ENCODE peak calls at places on chromosomes 16 and 17, in four cellular contexts. E, I, B and V are unnamed samples.

GRCh38 chr16:30747331-30747730 is 894 bp upstream of the PHKG2 start:
- DNase-seq in B (peak), I (peak), E (no peak), V (no peak)

GRCh38 chr17:51869387-51869786 is 289.1 kb downstream of the CA10 start:
- DNase-seq in E (no peak), B (peak), I (peak), V (no peak)

GRCh38 chr17:64006361-64007088 is 8.4 kb downstream of the PRR29 start:
- DNase-seq in B (peak), E (peak), I (no peak), V (peak)

GRCh38 chr17:76833747-76834146 is 34.5 kb upstream of the MGAT5B start:
- DNase-seq in B (no peak), I (no peak), E (no peak), V (no peak)

GRCh38 chr16:677306-678190 is 2.1 kb downstream of the RHBDL1 start:
- DNase-seq in E (no peak), I (no peak), B (no peak), V (no peak)

GRCh38 chr17:74918906-74919305 is 4.1 kb downstream of the USH1G start:
- DNase-seq in I (no peak), E (no peak), B (no peak), V (no peak)

GRCh38 chr16:27646811-27647210 is 96.9 kb downstream of the KATNIP start:
- DNase-seq in B (peak), E (no peak), I (no peak), V (no peak)

GRCh38 chr16:31487720-31488629 is 5.1 kb downstream of the SLC5A2 start:
- DNase-seq in B (no peak), I (peak), E (no peak), V (peak)

GRCh38 chr17:72467841-72468653 is 347.2 kb downstream of the SOX9 start:
- DNase-seq in B (peak), I (peak), E (peak), V (peak)

GRCh38 chr17:72667096-72668063 is 425.1 kb downstream of the SLC39A11 start:
- DNase-seq in I (no peak), E (no peak), B (no peak), V (no peak)

GRCh38 chr16:84349852-84350565 is 18.3 kb upstream of the ATP2C2 start:
- DNase-seq in I (no peak), E (no peak), B (no peak), V (no peak)

GRCh38 chr17:56595831-56596740 is 2.6 kb downstream of the NOG start:
- DNase-seq in E (no peak), B (no peak), I (peak), V (no peak)

GRCh38 chr16:65463652-65464260 is 341.9 kb upstream of the CDH11 start:
- DNase-seq in E (no peak), B (no peak), I (no peak), V (no peak)

GRCh38 chr17:20968913-20969616 is 73.7 kb downstream of the USP22 start:
- DNase-seq in E (no peak), B (no peak), I (no peak), V (no peak)

GRCh38 chr16:54166342-54166865 is 120.2 kb downstream of the IRX3 start:
- DNase-seq in B (no peak), E (no peak), I (no peak), V (no peak)

GRCh38 chr17:61411944-61412859 is 12.6 kb downstream of the TBX2 start:
- DNase-seq in E (peak), I (peak), B (peak), V (peak)

GRCh38 chr16:30372725-30373124 is 1.9 kb upstream of the MYL11 start:
- DNase-seq in E (no peak), B (no peak), I (no peak), V (no peak)

GRCh38 chr16:84356591-84357116 is 11.7 kb upstream of the ATP2C2 start:
- DNase-seq in I (peak), E (no peak), B (no peak), V (no peak)

GRCh38 chr17:15048933-15049539 is 216.1 kb downstream of the PMP22 start:
- DNase-seq in B (no peak), I (no peak), E (no peak), V (no peak)

GRCh38 chr17:58096892-58097291 is 13.7 kb downstream of the DYNLL2 start:
- DNase-seq in E (no peak), I (no peak), B (no peak), V (no peak)
- TF ChIP-seq CTCF in E (no peak), I (no peak), B (peak), V (no peak)

GRCh38 chr16:10918294-10919002 is 23.8 kb downstream of the DEXI start:
- DNase-seq in B (peak), I (peak), E (peak), V (peak)
- TF ChIP-seq CTCF in B (peak), I (peak), E (peak), V (peak)

DNA sequence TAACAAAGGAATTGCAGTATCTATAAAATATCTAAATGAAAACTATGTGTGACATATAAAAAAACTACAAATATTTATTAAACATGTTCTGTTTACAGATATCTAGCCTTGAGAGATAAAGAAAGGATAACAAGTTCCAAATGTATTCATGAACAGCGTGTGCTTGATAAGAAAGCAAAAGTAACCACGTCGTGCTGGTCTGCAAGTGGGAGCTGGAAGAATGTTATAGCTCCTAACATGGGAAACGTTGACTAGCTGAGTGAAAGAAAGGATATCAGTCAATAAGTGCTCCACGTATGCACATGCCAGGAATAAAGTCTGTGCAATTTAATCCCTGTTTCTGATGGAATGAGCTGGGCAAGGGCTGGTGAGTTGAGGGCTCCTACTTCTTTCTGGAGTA is 71.2 kb upstream of the CDYL2 start:
- DNase-seq in I (no peak), B (no peak), E (no peak), V (no peak)
- TF ChIP-seq CTCF in I (no peak), B (no peak), E (no peak), V (no peak)

GRCh38 chr17:493666-494065 is 141.1 kb upstream of the RPH3AL start:
- DNase-seq in E (no peak), I (no peak), B (no peak), V (no peak)

GRCh38 chr17:488993-489757 is 136.6 kb upstream of the RPH3AL start:
- DNase-seq in B (no peak), I (peak), E (no peak), V (no peak)

GRCh38 chr17:489758-490329 is 137.2 kb upstream of the RPH3AL start:
- DNase-seq in E (no peak), B (peak), I (peak), V (no peak)

GRCh38 chr17:492015-492399 is 139.4 kb upstream of the RPH3AL start:
- DNase-seq in I (no peak), B (no peak), E (no peak), V (no peak)

DNA sequence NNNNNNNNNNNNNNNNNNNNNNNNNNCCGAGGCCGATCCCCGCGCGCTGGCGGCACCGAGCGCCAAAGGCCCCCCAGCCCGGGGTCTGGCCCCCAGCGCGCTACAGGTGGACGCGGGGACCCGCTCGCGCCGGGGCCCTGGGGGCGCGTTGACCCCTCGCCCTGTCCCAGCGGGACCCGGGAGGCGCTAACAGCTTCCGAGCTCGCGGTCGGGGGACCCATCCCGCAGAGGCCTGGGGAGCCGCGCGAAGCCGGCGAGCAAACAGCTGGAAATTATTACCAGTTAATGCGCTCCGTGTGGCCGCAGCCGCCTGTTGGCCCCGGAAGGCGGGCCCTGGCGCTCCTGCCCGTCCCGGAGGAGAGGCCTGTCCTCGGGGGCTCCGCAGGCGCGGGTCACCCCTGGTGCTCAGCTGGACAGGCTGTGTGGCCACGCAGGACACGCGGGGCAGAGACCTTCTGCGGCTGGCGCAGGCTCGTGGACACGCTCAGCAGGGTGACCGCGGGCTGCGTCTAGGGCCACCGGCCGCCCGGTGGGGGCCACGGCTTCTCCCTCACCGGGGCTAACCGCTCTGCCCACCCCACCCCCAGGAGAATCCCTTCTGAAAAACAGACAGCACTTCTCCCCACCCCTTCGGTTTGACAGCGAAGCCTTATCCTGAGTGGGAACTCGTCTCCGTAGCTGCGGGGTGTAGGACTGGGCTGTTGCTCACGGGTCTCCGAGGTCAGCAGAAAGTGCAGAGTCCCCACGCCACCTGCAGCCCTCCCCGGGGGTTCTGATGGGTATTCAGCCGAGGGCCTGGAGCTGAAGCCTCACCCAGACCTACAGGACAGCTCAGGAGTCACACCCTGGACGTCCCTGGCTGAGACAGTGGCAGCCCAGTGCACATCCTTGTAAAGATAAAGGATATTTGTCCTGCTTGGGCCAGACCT is 138.7 kb upstream of the RPH3AL start:
- DNase-seq in I (peak), E (peak), B (peak), V (peak)
- TF ChIP-seq CTCF in I (no peak), E (no peak), B (no peak), V (peak)

DNA sequence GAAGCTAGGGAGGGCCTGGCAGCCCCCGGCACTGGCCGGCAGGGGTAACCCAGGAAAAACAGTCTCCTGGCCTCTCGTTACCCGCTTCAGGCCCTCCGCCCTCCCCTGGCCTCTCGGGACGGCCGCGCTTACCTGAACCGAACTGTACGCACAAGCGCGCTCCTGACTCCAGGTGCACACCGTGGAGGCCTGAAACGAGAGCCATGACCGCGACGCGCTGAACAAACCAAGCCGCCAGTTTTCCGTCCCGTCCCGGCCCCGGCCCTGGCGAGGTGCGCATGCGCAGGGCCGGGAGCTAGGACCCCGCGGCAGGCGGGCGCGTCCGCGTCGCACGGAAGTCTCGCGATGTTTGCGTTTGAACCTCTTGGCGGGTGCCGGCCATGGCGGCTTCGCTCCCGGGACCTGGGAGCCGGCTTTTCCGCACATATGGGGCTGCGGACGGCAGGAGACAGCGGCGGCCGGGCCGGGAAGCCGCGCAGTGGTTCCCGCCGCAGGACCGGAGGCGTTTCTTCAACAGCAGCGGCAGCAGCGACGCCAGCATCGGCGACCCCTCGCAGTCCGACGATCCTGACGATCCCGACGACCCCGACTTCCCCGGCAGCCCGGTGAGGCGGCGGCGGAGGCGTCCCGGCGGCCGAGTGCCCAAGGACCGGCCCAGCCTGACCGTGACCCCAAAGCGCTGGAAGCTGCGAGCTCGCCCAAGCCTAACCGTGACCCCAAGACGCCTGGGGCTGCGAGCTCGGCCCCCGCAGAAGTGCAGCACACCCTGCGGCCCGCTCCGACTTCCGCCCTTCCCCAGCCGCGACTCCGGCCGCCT is at the start of gene HASPIN:
- DNase-seq in B (peak), I (peak), E (peak), V (peak)
- TF ChIP-seq CTCF in B (peak), I (peak), E (peak), V (peak)

GRCh38 chr17:68511671-68512246 is 471 bp upstream of the PRKAR1A start:
- DNase-seq in B (peak), I (peak), E (peak), V (peak)

GRCh38 chr17:68512247-68512966 is at the start of gene PRKAR1A:
- DNase-seq in B (peak), I (peak), E (peak), V (peak)

GRCh38 chr17:68512967-68513474 is 791 bp downstream of the PRKAR1A start:
- DNase-seq in E (peak), B (peak), I (peak), V (no peak)

GRCh38 chr17:68509151-68510057 is 2.8 kb upstream of the PRKAR1A start:
- DNase-seq in B (no peak), I (no peak), E (no peak), V (peak)

DNA sequence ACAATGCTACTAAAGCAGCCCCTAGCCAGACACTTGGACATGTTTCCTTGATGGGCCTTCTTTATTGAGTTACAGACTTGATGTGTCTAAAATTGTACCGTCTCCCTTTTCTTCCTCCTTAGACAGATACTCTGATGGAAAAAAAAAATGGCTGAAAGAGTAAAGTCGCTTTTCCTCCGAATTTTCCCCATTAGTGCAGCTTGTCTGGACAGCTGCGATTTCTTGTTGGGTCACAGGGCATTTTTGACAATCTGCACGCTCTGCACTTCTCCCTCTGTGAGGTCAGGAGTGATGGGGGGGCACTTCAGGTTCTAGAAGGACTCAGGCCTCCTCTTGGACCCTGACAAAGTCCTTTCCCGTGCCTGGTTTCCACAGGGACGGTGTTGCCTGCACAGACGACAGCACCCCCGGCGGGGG is 968 bp upstream of the PRKAR1A start:
- DNase-seq in I (no peak), B (no peak), E (peak), V (no peak)
- TF ChIP-seq CTCF in I (peak), B (no peak), E (no peak), V (peak)